ENCODE peak calls at places on chromosome 1, in five cellular contexts. H is RPMI8226; U is AG04450; V is NCI-H187 treated with DMSO at 0.1 percent for 48 hours; B is CD4-positive, alpha-beta T cell. G is an unnamed sample.

GRCh38 chr1:163048970-163049680 is 20.0 kb upstream of the RGS4 start:
- DNase-seq in B (no peak), U (no peak), V (no peak), H (no peak), G (peak)

GRCh38 chr1:27772071-27772470 is 948 bp upstream of the STX12 start:
- DNase-seq in B (no peak), U (no peak), V (no peak), H (no peak), G (no peak)

GRCh38 chr1:227945891-227946623 is 1.7 kb downstream of the WNT9A start:
- DNase-seq in B (no peak), H (peak), U (no peak), V (no peak), G (peak)

GRCh38 chr1:100034465-100034864 is 64.7 kb downstream of the SLC35A3 start:
- DNase-seq in U (peak), H (peak), V (no peak), B (no peak), G (no peak)

GRCh38 chr1:45979074-45979777 is 153.2 kb downstream of the PIK3R3 start:
- DNase-seq in B (no peak), V (peak), H (no peak), U (peak), G (peak)

GRCh38 chr1:233791750-233792149 is 112.7 kb upstream of the SLC35F3 start:
- DNase-seq in U (no peak), B (no peak), V (no peak), H (no peak), G (no peak)

GRCh38 chr1:21891621-21892479 is 45.3 kb downstream of the HSPG2 start:
- DNase-seq in U (no peak), B (no peak), V (no peak), H (peak), G (no peak)

GRCh38 chr1:13664451-13664850 is 35.5 kb upstream of the PRDM2 start:
- DNase-seq in B (no peak), V (no peak), H (peak), U (no peak), G (no peak)

GRCh38 chr1:241817331-241817792 is 30.6 kb upstream of the EXO1 start:
- DNase-seq in V (no peak), B (no peak), U (peak), H (no peak), G (no peak)

GRCh38 chr1:32716312-32717126 is 13.9 kb upstream of the SYNC start:
- DNase-seq in B (peak), H (peak), V (peak), U (no peak), G (peak)

GRCh38 chr1:200473698-200474371 is 64.0 kb upstream of the ZNF281 start:
- DNase-seq in H (no peak), V (no peak), B (no peak), U (no peak), G (no peak)

GRCh38 chr1:224259986-224260385 is 70.0 kb downstream of the NVL start:
- DNase-seq in U (no peak), H (no peak), V (no peak), B (no peak), G (no peak)

GRCh38 chr1:200038987-200039848 is 11.7 kb downstream of the NR5A2 start:
- DNase-seq in B (no peak), V (no peak), H (peak), U (no peak), G (peak)

GRCh38 chr1:35605882-35606182 is 32.7 kb downstream of the TFAP2E start:
- DNase-seq in B (no peak), V (no peak), H (no peak), U (no peak), G (no peak)